ENCODE peak calls at places on chromosomes 6 and 20, in seven cellular contexts. Q is A172, I is H54, K is substantia nigra, B is AG20443, V is T-helper 2 cell, X is lower lobe of right lung. E is an unnamed sample.

GRCh38 chr6:32240686-32241085 is 16.8 kb upstream of the NOTCH4 start:
- DNase-seq in Q (no peak), I (no peak), K (no peak), B (no peak), V (no peak), X (no peak), E (no peak)

GRCh38 chr20:1935696-1936366 is 40.6 kb downstream of the SIRPA start:
- DNase-seq in Q (no peak), I (no peak), K (peak; percentile 67), B (no peak), V (no peak), X (no peak), E (no peak)

GRCh38 chr20:26208296-26209091 is 511.8 kb upstream of the ZNF337 start:
- DNase-seq in Q (no peak), I (no peak), K (no peak), B (peak; percentile 70), V (peak; percentile 11), X (peak; percentile 75), E (peak; percentile 23)

GRCh38 chr6:131654326-131654725 is 17.2 kb downstream of the ENPP3 start:
- DNase-seq in Q (no peak), I (no peak), K (no peak), B (no peak), V (no peak), X (no peak), E (no peak)

GRCh38 chr6:56695702-56696101 is 53.0 kb upstream of the DST start:
- DNase-seq in Q (no peak), I (no peak), K (no peak), B (no peak), V (no peak), X (no peak), E (no peak)

GRCh38 chr20:53668981-53669380 is 75.3 kb upstream of the ZNF217 start:
- DNase-seq in Q (no peak), I (no peak), K (no peak), B (no peak), V (no peak), X (no peak), E (no peak)

GRCh38 chr6:75306074-75306473 is 21.5 kb upstream of the TMEM30A start:
- DNase-seq in Q (no peak), I (no peak), K (no peak), B (no peak), V (peak; percentile 67), X (no peak), E (no peak)

GRCh38 chr6:34145161-34146020 is 496 bp downstream of the GRM4 start:
- DNase-seq in Q (peak; percentile 18), I (no peak), K (no peak), B (peak; percentile 85), V (peak; percentile 14), X (peak; percentile 41), E (no peak)

GRCh38 chr6:3601570-3601969 is 144.7 kb upstream of the SLC22A23 start:
- DNase-seq in Q (no peak), I (no peak), K (no peak), B (no peak), V (no peak), X (no peak), E (no peak)

GRCh38 chr6:146827216-146827928 is 228.6 kb downstream of the ADGB start:
- DNase-seq in Q (no peak), I (no peak), K (no peak), B (no peak), V (no peak), X (no peak), E (no peak)

GRCh38 chr6:42154461-42155209 is 12.2 kb upstream of the C6orf132 start:
- DNase-seq in Q (no peak), I (no peak), K (no peak), B (no peak), V (no peak), X (no peak), E (no peak)

GRCh38 chr20:43006651-43007375 is 182.9 kb downstream of the PTPRT start:
- DNase-seq in Q (no peak), I (no peak), K (no peak), B (no peak), V (no peak), X (no peak), E (no peak)

GRCh38 chr6:167811689-167812487 is 14.8 kb upstream of the AFDN start:
- DNase-seq in Q (no peak), I (no peak), K (no peak), B (no peak), V (no peak), X (no peak), E (no peak)

GRCh38 chr6:136658711-136659110 is 108.5 kb upstream of the MAP7 start:
- DNase-seq in Q (no peak), I (no peak), K (no peak), B (no peak), V (no peak), X (no peak), E (no peak)

GRCh38 chr20:62636446-62636845 is 5.9 kb upstream of the SLCO4A1 start:
- DNase-seq in Q (no peak), I (no peak), K (no peak), B (no peak), V (peak; percentile 57), X (no peak), E (no peak)

GRCh38 chr6:35804996-35805736 is at the start of gene LHFPL5:
- DNase-seq in Q (no peak), I (no peak), K (no peak), B (peak; percentile 89), V (peak; percentile 46), X (peak; percentile 55), E (no peak)

GRCh38 chr6:127129281-127129680 is 10.8 kb downstream of the RSPO3 start:
- DNase-seq in Q (no peak), I (no peak), K (no peak), B (no peak), V (no peak), X (no peak), E (no peak)

GRCh38 chr6:158397578-158397977 is 85.3 kb downstream of the TULP4 start:
- DNase-seq in Q (no peak), I (no peak), K (no peak), B (no peak), V (no peak), X (no peak), E (no peak)

GRCh38 chr6:169073311-169073710 is 180.3 kb downstream of the THBS2 start:
- DNase-seq in Q (peak; percentile 93), I (no peak), K (no peak), B (peak; percentile 65), V (no peak), X (no peak), E (no peak)

GRCh38 chr6:158789115-158789917 is 29.9 kb downstream of the EZR start:
- DNase-seq in Q (no peak), I (no peak), K (no peak), B (no peak), V (peak; percentile 89), X (no peak), E (peak; percentile 21)